ENCODE peak calls at places on chromosome 14, in six cellular contexts. P is psoas muscle, F is heart right ventricle, V is BE2C, G is pancreas, O is Peyer's patch. X is an unnamed sample. For H3K36me3, the result is how much of the 10 kb centered on the place peaks cover.

GRCh38 chr14:89465894-89466293 is 48.9 kb upstream of the FOXN3 start:
- DNase-seq in V (no peak), O (no peak), G (no peak), P (no peak), F (no peak), X (no peak)

GRCh38 chr14:49969961-49970360 is 77.1 kb downstream of the ARF6 start:
- DNase-seq in G (no peak), O (no peak), V (no peak), F (no peak), P (no peak), X (no peak)

GRCh38 chr14:51674294-51675002 is 22.7 kb downstream of the FRMD6 start:
- DNase-seq in O (no peak), F (no peak), V (no peak), G (no peak), P (no peak), X (no peak)

GRCh38 chr14:101060171-101060601 is 156.7 kb upstream of the RTL1 start:
- DNase-seq in G (no peak), F (no peak), V (peak), O (no peak), P (peak), X (no peak)

GRCh38 chr14:94655169-94655710 is 43.0 kb downstream of the SERPINA3 start:
- DNase-seq in F (no peak), G (no peak), P (no peak), V (no peak), O (no peak), X (no peak)

GRCh38 chr14:99939421-99939820 is 125.8 kb upstream of the EVL start:
- DNase-seq in O (no peak), G (no peak), F (no peak), V (no peak), P (no peak), X (no peak)

GRCh38 chr14:78029471-78030372 is 140.5 kb upstream of the NRXN3 start:
- DNase-seq in P (no peak), O (no peak), V (peak), F (no peak), G (no peak), X (no peak)

GRCh38 chr14:81193924-81194633 is 26.7 kb downstream of the GTF2A1 start:
- DNase-seq in F (no peak), V (no peak), G (no peak), P (no peak), O (no peak), X (no peak)

GRCh38 chr14:20973501-20973900 is 16.3 kb upstream of the METTL17 start:
- DNase-seq in V (no peak), G (no peak), F (no peak), P (no peak), O (no peak), X (no peak)

GRCh38 chr14:22533057-22533704 is 55.8 kb downstream of the DAD1 start:
- DNase-seq in O (no peak), G (no peak), F (no peak), V (no peak), P (no peak), X (no peak)

GRCh38 chr14:85534435-85534834 is 4.5 kb downstream of the FLRT2 start:
- DNase-seq in P (peak), G (no peak), V (no peak), F (no peak), O (no peak), X (no peak)

GRCh38 chr14:70653662-70654061 is 11.9 kb downstream of the TTC9 start:
- DNase-seq in V (no peak), O (no peak), G (no peak), P (no peak), F (no peak), X (no peak)

GRCh38 chr14:51807355-51807754 is 53.1 kb upstream of the GNG2 start:
- DNase-seq in O (no peak), F (no peak), G (no peak), V (peak), P (no peak), X (no peak)

GRCh38 chr14:52352546-52352945 is 38.4 kb downstream of the PTGER2 start:
- DNase-seq in V (no peak), G (no peak), O (no peak), P (no peak), F (no peak), X (no peak)

GRCh38 chr14:100211893-100212292 is 27.1 kb upstream of the YY1 start:
- DNase-seq in F (no peak), O (no peak), G (no peak), V (no peak), P (no peak), X (no peak)

GRCh38 chr14:20799955-20800544 is 2.6 kb downstream of the RNASE1 start:
- DNase-seq in G (no peak), O (peak), F (peak), P (no peak), V (no peak), X (no peak)

GRCh38 chr14:78325911-78326310 is 155.7 kb downstream of the NRXN3 start:
- DNase-seq in F (no peak), O (no peak), G (no peak), V (no peak), P (no peak), X (no peak)

GRCh38 chr14:71006200-71006563 is 98.9 kb downstream of the PCNX1 start:
- DNase-seq in G (no peak), V (no peak), F (no peak), O (no peak), P (no peak), X (no peak)

GRCh38 chr14:100305446-100306255 is 593 bp downstream of the SLC25A29 start:
- DNase-seq in G (no peak), F (peak), V (peak), P (no peak), O (peak), X (peak)

GRCh38 chr14:88233915-88234314 is 89.2 kb downstream of the KCNK10 start:
- DNase-seq in G (no peak), P (no peak), O (no peak), F (no peak), V (peak), X (no peak)

GRCh38 chr14:55705651-55706340 is 125.8 kb downstream of the KTN1 start:
- DNase-seq in O (no peak), F (no peak), G (peak), P (no peak), V (no peak), X (no peak)

GRCh38 chr14:79295385-79295784 is 915.9 kb downstream of the DIO2 start:
- DNase-seq in G (no peak), V (no peak), P (no peak), O (no peak), F (no peak), X (no peak)

DNA sequence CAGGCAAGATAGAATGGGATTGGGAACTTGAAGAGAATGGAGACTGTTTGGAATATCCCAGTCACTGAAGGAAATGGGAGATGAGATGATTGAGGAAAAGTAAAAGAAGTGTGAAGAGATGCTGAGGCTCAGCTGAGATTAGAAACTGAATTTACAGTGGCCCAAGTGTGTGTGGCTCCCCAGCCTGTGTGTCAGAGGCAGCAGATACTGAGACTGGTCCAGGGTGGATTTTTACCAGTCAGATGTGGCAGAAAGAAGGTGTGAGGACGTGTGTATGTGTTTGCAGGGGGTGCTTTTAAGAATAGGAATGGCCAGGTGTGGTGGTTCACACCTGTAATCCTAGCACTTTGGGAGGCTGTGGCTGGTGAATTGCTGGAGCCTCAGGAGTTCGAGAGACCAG is 42.9 kb downstream of the PRKCH start:
- DNase-seq in V (no peak), O (no peak), G (no peak), P (no peak), F (no peak), X (no peak)
- H3K4me3 ChIP-seq in V (no peak), O (no peak), G (no peak), P (no peak), F (no peak), X (no peak)

DNA sequence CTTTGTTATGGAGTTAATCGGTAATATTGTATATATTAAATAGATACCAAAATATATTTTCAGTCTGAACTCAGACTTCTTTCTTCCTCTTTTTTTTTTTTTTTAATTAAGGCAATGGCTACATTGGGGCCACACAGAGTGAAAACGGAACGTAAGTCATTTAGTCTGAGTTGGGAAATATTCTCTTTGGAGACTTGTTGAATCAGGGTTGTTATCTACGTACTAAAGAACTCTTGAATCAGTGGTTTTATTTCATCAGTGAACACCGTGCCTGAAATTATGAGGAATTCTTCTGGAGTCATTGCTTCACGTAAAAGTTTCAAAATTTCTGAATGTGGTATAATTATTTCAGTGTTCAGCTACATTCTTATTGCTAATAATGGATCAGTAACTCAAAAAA is 39.5 kb downstream of the BRMS1L start:
- DNase-seq in V (no peak), O (no peak), P (no peak), G (no peak), F (no peak), X (no peak)
- H3K36me3 ChIP-seq in V (under half), O (under half), P (half or more), G (under half), F (half or more), X (under half)

GRCh38 chr14:39880965-39881364 is 448.7 kb upstream of the FBXO33 start:
- DNase-seq in F (no peak), G (no peak), V (no peak), P (no peak), O (no peak), X (no peak)
- H3K4me3 ChIP-seq in F (no peak), G (no peak), V (no peak), P (no peak), O (no peak), X (no peak)

DNA sequence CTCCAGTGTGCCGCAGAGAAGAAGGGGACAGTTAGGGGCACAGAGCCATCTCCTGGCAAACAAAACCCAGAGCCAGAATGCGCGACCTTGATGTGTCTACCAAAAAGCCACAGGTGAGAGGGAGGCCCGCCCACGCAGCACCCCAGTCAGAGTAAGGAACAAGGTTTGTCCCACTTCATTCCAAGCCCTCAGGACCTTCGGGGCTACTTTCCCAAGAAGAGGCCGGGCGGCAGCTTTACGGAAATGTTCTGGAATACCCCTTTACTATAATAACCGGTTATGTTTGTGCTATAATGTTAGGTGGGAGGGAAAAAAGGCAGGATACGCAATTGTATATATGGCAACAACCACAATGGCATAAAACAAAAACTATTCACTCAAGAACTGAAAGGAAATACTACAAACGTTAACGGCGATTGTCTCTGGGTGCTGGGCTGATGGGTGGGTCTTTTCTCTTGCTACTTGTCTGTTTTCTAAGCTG is 12.3 kb downstream of the CCDC88C start:
- DNase-seq in V (no peak), G (peak), O (peak), F (no peak), P (no peak), X (no peak)
- H3K36me3 ChIP-seq in V (under half), G (under half), O (under half), F (under half), P (under half), X (under half)

GRCh38 chr14:54651649-54652048 is 84.7 kb downstream of the SAMD4A start:
- DNase-seq in O (no peak), F (no peak), G (no peak), V (no peak), P (no peak), X (no peak)
- H3K4me3 ChIP-seq in O (no peak), F (no peak), G (no peak), V (no peak), P (no peak), X (no peak)

GRCh38 chr14:93220509-93220908 is 13.5 kb downstream of the UBR7 start:
- DNase-seq in V (no peak), P (no peak), O (no peak), G (no peak), F (no peak), X (no peak)

GRCh38 chr14:93219103-93219726 is 12.2 kb downstream of the UBR7 start:
- DNase-seq in V (peak), O (peak), P (no peak), F (no peak), G (peak), X (no peak)

GRCh38 chr14:93228550-93228949 is 21.5 kb downstream of the UBR7 start:
- DNase-seq in P (no peak), G (no peak), V (no peak), O (no peak), F (no peak), X (no peak)

GRCh38 chr14:93223565-93223964 is 16.5 kb downstream of the UBR7 start:
- DNase-seq in G (no peak), P (no peak), O (no peak), V (no peak), F (no peak), X (no peak)
- H3K36me3 ChIP-seq in G (under half), P (half or more), O (under half), V (half or more), F (half or more), X (under half)

DNA sequence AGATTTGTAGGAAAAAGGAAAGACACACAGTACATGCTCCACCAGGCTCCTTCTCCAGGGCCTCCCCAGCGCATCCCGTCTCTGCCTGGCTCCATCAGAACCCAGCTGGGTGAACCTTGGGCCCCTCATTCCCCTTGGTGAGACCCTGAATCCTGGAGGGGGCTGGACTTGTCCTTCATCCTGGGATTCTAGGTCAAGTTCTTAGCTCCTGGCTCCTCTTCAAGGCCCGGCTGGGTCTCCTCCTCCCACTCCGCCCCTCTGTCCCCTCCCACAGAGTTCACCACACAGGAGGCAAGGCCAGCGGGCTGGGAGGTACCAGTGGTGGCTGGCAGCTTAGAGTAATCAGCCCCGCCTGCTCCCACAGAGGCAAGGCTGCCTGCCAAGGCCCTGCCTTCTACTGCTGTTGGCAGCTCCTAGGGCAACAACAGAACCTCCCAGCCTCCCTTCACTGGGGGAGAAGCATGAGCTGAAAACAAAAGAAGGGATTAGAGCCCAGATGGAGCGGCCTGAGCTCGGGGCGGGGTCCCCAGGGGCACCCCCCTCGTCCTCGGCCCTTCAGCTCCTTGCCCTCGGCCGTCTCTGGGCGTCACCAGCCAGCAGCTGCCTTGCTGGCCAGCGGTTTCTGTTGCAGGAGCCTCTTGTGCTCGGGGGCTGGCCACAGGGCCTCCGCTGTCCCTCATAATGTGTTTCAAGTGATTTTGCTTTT is 49.4 kb downstream of the PSMA6 start:
- DNase-seq in G (peak), O (peak), F (peak), P (peak), V (peak), X (no peak)
- H3K4me3 ChIP-seq in G (no peak), O (peak), F (no peak), P (peak), V (no peak), X (no peak)

X was measured in GM06990.